ENCODE peak calls at places on chromosome 15, in four cellular contexts. N is PC-3, H is RWPE1, T is activated B cell treated with CpG ODN at 0.5 μM for 24 hours. Y is an unnamed sample.

GRCh38 chr15:88498991-88499390 is 31.5 kb downstream of the MRPS11 start:
- DNase-seq in N (no peak), H (no peak), T (no peak), Y (no peak)

GRCh38 chr15:38252481-38253311 is at the start of gene SPRED1:
- DNase-seq in N (peak), H (peak), T (no peak), Y (no peak)

GRCh38 chr15:40320409-40320808 is 3.1 kb upstream of the INAFM2 start:
- DNase-seq in N (no peak), H (no peak), T (no peak), Y (no peak)

GRCh38 chr15:80404057-80404718 is at the start of gene ARNT2:
- DNase-seq in N (no peak), H (peak), T (no peak), Y (no peak)

GRCh38 chr15:64776402-64776786 is 1.0 kb upstream of the RBPMS2 start:
- DNase-seq in N (no peak), H (no peak), T (no peak), Y (no peak)

GRCh38 chr15:51818156-51818555 is 11.3 kb upstream of the TMOD3 start:
- DNase-seq in N (no peak), H (no peak), T (no peak), Y (no peak)

GRCh38 chr15:85973584-85974347 is 105.9 kb upstream of the AGBL1 start:
- DNase-seq in N (no peak), H (no peak), T (no peak), Y (no peak)

GRCh38 chr15:51310064-51310463 is 28.3 kb downstream of the CYP19A1 start:
- DNase-seq in N (no peak), H (no peak), T (no peak), Y (no peak)

GRCh38 chr15:58934521-58934920 is 1.0 kb upstream of the SLTM start:
- DNase-seq in N (peak), H (peak), T (no peak), Y (no peak)

GRCh38 chr15:33975023-33975565 is 6.8 kb downstream of the CHRM5 start:
- DNase-seq in N (peak), H (no peak), T (no peak), Y (no peak)

GRCh38 chr15:69729167-69729748 is 276.6 kb downstream of the RPLP1 start:
- DNase-seq in N (peak), H (peak), T (peak), Y (no peak)
- TF ChIP-seq CTCF in N (peak), H (peak), T (peak), Y (peak)

GRCh38 chr15:67783303-67783702 is 42.0 kb upstream of the SKOR1 start:
- DNase-seq in N (no peak), H (no peak), T (peak), Y (no peak)
- TF ChIP-seq CTCF in N (no peak), H (no peak), T (no peak), Y (no peak)

GRCh38 chr15:31263751-31264533 is 62.7 kb upstream of the KLF13 start:
- DNase-seq in N (no peak), H (peak), T (peak), Y (peak)
- TF ChIP-seq CTCF in N (no peak), H (no peak), T (no peak), Y (no peak)

GRCh38 chr15:26864664-26865191 is 2.1 kb upstream of the GABRA5 start:
- DNase-seq in N (peak), H (peak), T (no peak), Y (no peak)

GRCh38 chr15:26869628-26870027 is 2.8 kb downstream of the GABRA5 start:
- DNase-seq in N (no peak), H (no peak), T (no peak), Y (no peak)

GRCh38 chr15:26867199-26868007 is 541 bp downstream of the GABRA5 start:
- DNase-seq in N (no peak), H (no peak), T (no peak), Y (no peak)

GRCh38 chr15:26868029-26868685 is 1.3 kb downstream of the GABRA5 start:
- DNase-seq in N (no peak), H (no peak), T (no peak), Y (no peak)

DNA sequence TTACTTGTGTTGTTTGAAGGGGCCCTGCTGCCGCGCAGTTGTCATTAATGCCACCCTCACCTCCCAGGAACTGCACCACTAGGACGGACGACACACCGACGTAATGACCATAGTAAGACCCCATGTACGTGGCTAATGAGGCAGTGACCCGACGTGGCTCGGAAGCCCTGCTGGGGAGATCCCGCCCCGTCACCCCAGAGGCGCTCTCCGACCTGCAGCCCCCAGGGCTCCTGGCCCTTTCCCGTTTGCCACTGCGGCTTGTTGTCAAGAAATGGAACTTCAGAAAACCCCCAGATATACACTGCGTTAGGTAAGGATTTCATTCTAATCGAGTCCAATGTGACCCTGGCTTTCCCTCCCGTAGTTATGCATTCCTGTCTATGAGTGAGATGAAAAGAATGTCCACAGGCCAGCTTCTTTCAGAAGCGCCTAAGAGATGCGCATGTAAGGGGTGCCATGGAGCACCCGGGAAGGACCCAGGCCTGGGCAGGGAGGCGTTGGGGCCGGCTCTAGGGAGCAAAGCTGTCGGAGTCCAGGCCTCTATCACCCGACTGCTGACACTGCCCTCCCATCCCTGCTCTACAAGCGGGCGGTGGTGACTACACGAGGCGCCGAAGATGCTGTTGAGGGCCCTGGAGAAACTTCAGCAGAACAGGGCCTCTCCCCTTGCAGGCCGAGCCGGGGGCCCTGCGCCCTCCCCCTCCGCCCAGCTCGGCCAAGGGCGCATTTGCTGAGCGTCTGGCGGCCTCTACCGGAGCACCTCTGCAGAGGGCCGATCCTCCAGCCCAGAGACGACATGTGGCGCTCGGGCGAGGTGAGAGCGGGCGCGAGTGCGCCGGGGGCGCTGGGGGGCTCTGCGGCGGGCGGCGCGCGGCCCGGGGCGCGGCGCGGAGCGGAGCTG is at the start of gene GABRA5:
- DNase-seq in N (peak), H (no peak), T (no peak), Y (no peak)
- TF ChIP-seq CTCF in N (peak), H (no peak), T (no peak), Y (no peak)

GRCh38 chr15:28989239-28989830 is 103.6 kb downstream of the APBA2 start:
- DNase-seq in N (peak), H (no peak), T (no peak), Y (no peak)
- TF ChIP-seq CTCF in N (peak), H (no peak), T (no peak), Y (no peak)

GRCh38 chr15:89673162-89673506 is 6.0 kb downstream of the PLIN1 start:
- DNase-seq in N (peak), H (no peak), T (no peak), Y (no peak)
- TF ChIP-seq CTCF in N (peak), H (no peak), T (no peak), Y (peak)

GRCh38 chr15:68578175-68578959 is 426 bp upstream of the CORO2B start:
- DNase-seq in N (peak), H (peak), T (peak), Y (peak)
- TF ChIP-seq CTCF in N (peak), H (peak), T (no peak), Y (peak)